ENCODE peak calls at places on chromosomes 16 and 17, in four cellular contexts. A, I, H and G are unnamed samples.

GRCh38 chr16:86363836-86364618 is 146.3 kb upstream of the FOXF1 start:
- DNase-seq in A (no peak), I (no peak), H (no peak), G (no peak)

GRCh38 chr16:3645504-3646347 is 8.8 kb upstream of the DNASE1 start:
- DNase-seq in A (no peak), I (no peak), H (no peak), G (no peak)

GRCh38 chr17:35244345-35245195 is 1.7 kb downstream of the SLFN5 start:
- DNase-seq in A (no peak), I (peak; percentile 60), H (peak; percentile 81), G (peak; percentile 89)

GRCh38 chr17:42342242-42343008 is 45.8 kb downstream of the STAT3 start:
- DNase-seq in A (no peak), I (peak; percentile 41), H (no peak), G (no peak)

GRCh38 chr17:40910441-40910841 is 25.4 kb upstream of the KRT20 start:
- DNase-seq in A (no peak), I (peak; percentile 58), H (no peak), G (peak; percentile 34)

GRCh38 chr17:67532326-67532871 is 155.3 kb downstream of the PITPNC1 start:
- DNase-seq in A (no peak), I (no peak), H (no peak), G (no peak)

GRCh38 chr16:79093554-79093967 is 507.0 kb downstream of the MAF start:
- DNase-seq in A (no peak), I (no peak), H (no peak), G (no peak)

GRCh38 chr16:68311316-68311620 is 449 bp downstream of the PRMT7 start:
- DNase-seq in A (no peak), I (peak; percentile 62), H (no peak), G (peak; percentile 31)

GRCh38 chr17:60510031-60510430 is 16.0 kb downstream of the APPBP2 start:
- DNase-seq in A (no peak), I (no peak), H (no peak), G (no peak)

GRCh38 chr17:6724009-6724408 is 10.8 kb upstream of the SLC13A5 start:
- DNase-seq in A (no peak), I (no peak), H (no peak), G (no peak)

GRCh38 chr17:19369107-19369778 is 6.7 kb upstream of the B9D1 start:
- DNase-seq in A (no peak), I (no peak), H (no peak), G (no peak)

GRCh38 chr16:1979271-1980025 is 1.8 kb downstream of the NOXO1 start:
- DNase-seq in A (no peak), I (no peak), H (no peak), G (peak; percentile 64)

GRCh38 chr16:88769617-88770458 is 15.2 kb downstream of the PIEZO1 start:
- DNase-seq in A (no peak), I (no peak), H (no peak), G (no peak)

GRCh38 chr17:39145143-39145542 is 6.3 kb downstream of the PLXDC1 start:
- DNase-seq in A (no peak), I (no peak), H (no peak), G (no peak)